ENCODE peak calls at places on chromosomes 3 and 15, in five cellular contexts. One of them, this sample, is unnamed.

GRCh38 chr15:101439285-101439919 is 50.1 kb downstream of the PCSK6 start:
- DNase-seq in transverse colon: no peak
- DNase-seq in spleen: peak; percentile 68
- DNase-seq in heart left ventricle: no peak
- DNase-seq in thyroid gland: no peak
- DNase-seq in this sample: no peak

GRCh38 chr15:61086001-61086400 is 143.1 kb downstream of the RORA start:
- DNase-seq in transverse colon: no peak
- DNase-seq in spleen: no peak
- DNase-seq in heart left ventricle: no peak
- DNase-seq in thyroid gland: no peak
- DNase-seq in this sample: no peak

GRCh38 chr3:111311709-111312235 is 230.2 kb upstream of the CD96 start:
- DNase-seq in transverse colon: no peak
- DNase-seq in spleen: no peak
- DNase-seq in heart left ventricle: no peak
- DNase-seq in thyroid gland: no peak
- DNase-seq in this sample: no peak

GRCh38 chr3:16423298-16423697 is 90.2 kb downstream of the RFTN1 start:
- DNase-seq in transverse colon: no peak
- DNase-seq in spleen: no peak
- DNase-seq in heart left ventricle: no peak
- DNase-seq in thyroid gland: peak; percentile 56
- DNase-seq in this sample: no peak

GRCh38 chr15:63381301-63382192 is at the start of gene CA12:
- DNase-seq in transverse colon: peak; percentile 77
- DNase-seq in spleen: peak; percentile 79
- DNase-seq in heart left ventricle: no peak
- DNase-seq in thyroid gland: peak; percentile 63
- DNase-seq in this sample: peak; percentile 74

GRCh38 chr3:188627652-188628051 is 473.7 kb downstream of the LPP start:
- DNase-seq in transverse colon: no peak
- DNase-seq in spleen: no peak
- DNase-seq in heart left ventricle: no peak
- DNase-seq in thyroid gland: no peak
- DNase-seq in this sample: no peak

GRCh38 chr3:104206925-104207324 is 1159.8 kb upstream of the ALCAM start:
- DNase-seq in transverse colon: no peak
- DNase-seq in spleen: no peak
- DNase-seq in heart left ventricle: no peak
- DNase-seq in thyroid gland: no peak
- DNase-seq in this sample: peak; percentile 25

GRCh38 chr15:49900036-49900435 is 219.0 kb downstream of the ATP8B4 start:
- DNase-seq in transverse colon: no peak
- DNase-seq in spleen: no peak
- DNase-seq in heart left ventricle: no peak
- DNase-seq in thyroid gland: no peak
- DNase-seq in this sample: no peak

GRCh38 chr15:77744398-77744797 is 111.7 kb upstream of the LINGO1 start:
- DNase-seq in transverse colon: no peak
- DNase-seq in spleen: no peak
- DNase-seq in heart left ventricle: no peak
- DNase-seq in thyroid gland: no peak
- DNase-seq in this sample: no peak

GRCh38 chr3:47571391-47572165 is 7.1 kb downstream of the CSPG5 start:
- DNase-seq in transverse colon: no peak
- DNase-seq in spleen: no peak
- DNase-seq in heart left ventricle: no peak
- DNase-seq in thyroid gland: no peak
- DNase-seq in this sample: no peak

GRCh38 chr3:129486057-129487035 is 42.1 kb upstream of the RHO start:
- DNase-seq in transverse colon: no peak
- DNase-seq in spleen: no peak
- DNase-seq in heart left ventricle: no peak
- DNase-seq in thyroid gland: no peak
- DNase-seq in this sample: no peak

GRCh38 chr3:147409143-147410121 is at the start of gene ZIC1:
- DNase-seq in transverse colon: no peak
- DNase-seq in spleen: no peak
- DNase-seq in heart left ventricle: no peak
- DNase-seq in thyroid gland: no peak
- DNase-seq in this sample: no peak
- TF ChIP-seq POLR2A in transverse colon: no peak
- TF ChIP-seq POLR2A in spleen: no peak
- TF ChIP-seq POLR2A in heart left ventricle: no peak
- TF ChIP-seq POLR2A in thyroid gland: no peak
- TF ChIP-seq POLR2A in this sample: no peak

DNA sequence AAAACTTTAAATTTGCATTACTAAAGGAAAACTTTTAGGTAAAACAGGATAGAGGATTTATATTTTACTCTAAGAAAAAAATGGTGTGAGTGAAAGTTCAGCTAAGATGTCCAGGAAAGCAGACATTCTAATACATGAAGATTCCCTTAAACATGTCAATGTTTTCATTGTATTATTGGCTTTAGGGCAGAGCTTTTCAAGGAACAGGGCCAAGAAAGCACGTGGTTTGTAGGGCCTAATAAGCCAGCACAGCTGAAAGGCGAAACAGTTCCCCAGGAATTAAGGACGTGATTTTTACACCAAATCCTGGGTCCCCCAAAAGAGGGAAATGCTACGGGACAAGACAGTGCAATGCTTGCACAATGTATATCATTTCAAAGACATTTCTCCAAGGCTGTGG is 48.6 kb upstream of the MKRN3 start:
- DNase-seq in transverse colon: no peak
- DNase-seq in spleen: no peak
- DNase-seq in heart left ventricle: no peak
- DNase-seq in thyroid gland: no peak
- DNase-seq in this sample: no peak
- H3K9me3 ChIP-seq in transverse colon: no peaks in the 10 kb centered on the region
- H3K9me3 ChIP-seq in spleen: no peaks in the 10 kb centered on the region
- H3K9me3 ChIP-seq in heart left ventricle: no peaks in the 10 kb centered on the region
- H3K9me3 ChIP-seq in thyroid gland: no peaks in the 10 kb centered on the region
- H3K9me3 ChIP-seq in this sample: no peaks in the 10 kb centered on the region

DNA sequence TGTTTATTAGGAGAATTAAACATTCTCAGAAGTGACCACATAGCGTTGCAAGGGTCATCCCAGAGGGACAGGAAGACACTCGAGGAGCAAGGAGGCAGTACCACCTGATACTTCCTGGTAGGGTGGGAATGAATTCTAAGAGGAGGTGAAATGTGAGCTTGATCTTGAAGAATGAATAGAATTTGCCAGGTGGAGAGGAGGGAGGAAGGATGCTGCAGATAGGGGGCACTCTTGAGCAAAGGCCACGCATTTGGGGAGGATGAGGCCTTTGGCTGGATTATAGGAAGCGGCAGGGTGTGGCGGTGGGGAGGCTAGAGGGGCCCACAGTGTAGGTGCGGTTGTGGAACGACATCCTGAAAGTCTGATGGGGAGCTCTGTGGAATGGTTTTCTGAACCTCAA is 33.5 kb downstream of the CHCHD6 start:
- DNase-seq in transverse colon: no peak
- DNase-seq in spleen: no peak
- DNase-seq in heart left ventricle: no peak
- DNase-seq in thyroid gland: no peak
- DNase-seq in this sample: no peak
- TF ChIP-seq CTCF in transverse colon: no peak
- TF ChIP-seq CTCF in spleen: no peak
- TF ChIP-seq CTCF in heart left ventricle: no peak
- TF ChIP-seq CTCF in thyroid gland: no peak
- TF ChIP-seq CTCF in this sample: no peak

GRCh38 chr15:38251726-38252480 is 733 bp upstream of the SPRED1 start:
- DNase-seq in transverse colon: peak; percentile 90
- DNase-seq in spleen: peak; percentile 92
- DNase-seq in heart left ventricle: peak; percentile 94
- DNase-seq in thyroid gland: peak; percentile 92
- DNase-seq in this sample: peak; percentile 91

GRCh38 chr15:38255690-38256089 is 3.1 kb downstream of the SPRED1 start:
- DNase-seq in transverse colon: no peak
- DNase-seq in spleen: no peak
- DNase-seq in heart left ventricle: no peak
- DNase-seq in thyroid gland: no peak
- DNase-seq in this sample: no peak

GRCh38 chr15:38253448-38253847 is 812 bp downstream of the SPRED1 start:
- DNase-seq in transverse colon: peak; percentile 13
- DNase-seq in spleen: no peak
- DNase-seq in heart left ventricle: no peak
- DNase-seq in thyroid gland: peak; percentile 12
- DNase-seq in this sample: peak; percentile 17

GRCh38 chr15:38252481-38253311 is at the start of gene SPRED1:
- DNase-seq in transverse colon: peak; percentile 74
- DNase-seq in spleen: peak; percentile 90
- DNase-seq in heart left ventricle: peak; percentile 90
- DNase-seq in thyroid gland: peak; percentile 71
- DNase-seq in this sample: peak; percentile 65

GRCh38 chr15:38254065-38254883 is 1.6 kb downstream of the SPRED1 start:
- DNase-seq in transverse colon: peak; percentile 62
- DNase-seq in spleen: peak; percentile 73
- DNase-seq in heart left ventricle: no peak
- DNase-seq in thyroid gland: peak; percentile 55
- DNase-seq in this sample: peak; percentile 77
- TF ChIP-seq POLR2A in transverse colon: no peak
- TF ChIP-seq POLR2A in spleen: no peak
- TF ChIP-seq POLR2A in heart left ventricle: no peak
- TF ChIP-seq POLR2A in thyroid gland: no peak
- TF ChIP-seq POLR2A in this sample: peak; percentile 36

DNA sequence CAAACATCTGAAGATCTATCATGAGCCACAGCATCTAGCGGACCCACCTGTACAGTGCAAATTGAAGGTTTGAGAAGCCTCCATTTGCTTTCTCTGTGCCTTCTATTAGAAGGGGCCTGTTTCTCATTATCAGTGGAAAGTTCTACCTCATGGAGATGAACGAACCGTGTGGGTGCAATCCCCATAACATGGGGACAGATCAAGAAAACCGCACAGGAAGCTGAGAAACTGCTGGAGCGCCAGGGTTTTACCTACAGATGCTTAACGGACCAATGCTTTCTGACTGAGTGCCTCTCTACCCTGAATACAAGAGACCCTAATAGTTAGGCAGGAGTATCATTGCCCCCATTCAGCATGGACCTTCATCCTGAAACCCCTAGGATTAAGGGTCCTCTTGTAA is 53.5 kb downstream of the CYP19A1 start:
- DNase-seq in transverse colon: no peak
- DNase-seq in spleen: no peak
- DNase-seq in heart left ventricle: no peak
- DNase-seq in thyroid gland: no peak
- DNase-seq in this sample: no peak
- H3K9me3 ChIP-seq in transverse colon: no peaks in the 10 kb centered on the region
- H3K9me3 ChIP-seq in spleen: no peaks in the 10 kb centered on the region
- H3K9me3 ChIP-seq in heart left ventricle: no peaks in the 10 kb centered on the region
- H3K9me3 ChIP-seq in thyroid gland: no peaks in the 10 kb centered on the region
- H3K9me3 ChIP-seq in this sample: no peaks in the 10 kb centered on the region

DNA sequence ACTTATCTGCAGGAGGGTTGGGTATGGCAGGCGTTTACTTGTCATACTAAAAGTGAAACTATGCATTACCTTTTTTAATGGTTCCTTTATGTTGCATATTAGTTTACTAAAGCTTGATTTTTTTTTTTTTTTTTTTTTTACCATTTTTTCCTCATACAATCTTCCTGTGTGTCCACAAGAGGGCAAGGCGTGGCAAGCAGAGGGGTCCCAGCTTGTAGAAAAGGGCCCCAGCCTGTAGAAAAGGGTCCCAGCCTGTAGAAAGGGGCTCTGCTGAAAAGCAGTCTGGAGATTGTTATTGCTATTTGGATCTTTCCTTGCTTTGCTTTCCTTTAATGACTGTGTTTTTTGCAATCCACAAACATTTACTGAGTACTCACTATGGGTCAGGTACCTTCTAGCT is 21.9 kb downstream of the MKRN2 start:
- DNase-seq in transverse colon: no peak
- DNase-seq in spleen: no peak
- DNase-seq in heart left ventricle: no peak
- DNase-seq in thyroid gland: no peak
- DNase-seq in this sample: no peak
- TF ChIP-seq CTCF in transverse colon: no peak
- TF ChIP-seq CTCF in spleen: no peak
- TF ChIP-seq CTCF in heart left ventricle: no peak
- TF ChIP-seq CTCF in thyroid gland: no peak
- TF ChIP-seq CTCF in this sample: no peak

GRCh38 chr15:80153900-80154299 is 1.1 kb downstream of the FAH start:
- DNase-seq in transverse colon: no peak
- DNase-seq in spleen: no peak
- DNase-seq in heart left ventricle: no peak
- DNase-seq in thyroid gland: no peak
- DNase-seq in this sample: no peak

GRCh38 chr15:80151148-80151547 is 1.7 kb upstream of the FAH start:
- DNase-seq in transverse colon: no peak
- DNase-seq in spleen: no peak
- DNase-seq in heart left ventricle: no peak
- DNase-seq in thyroid gland: peak; percentile 79
- DNase-seq in this sample: no peak

GRCh38 chr15:80152180-80152895 is 461 bp upstream of the FAH start:
- DNase-seq in transverse colon: peak; percentile 98
- DNase-seq in spleen: peak; percentile 97
- DNase-seq in heart left ventricle: peak; percentile 96
- DNase-seq in thyroid gland: peak; percentile 98
- DNase-seq in this sample: peak; percentile 98

GRCh38 chr15:80152896-80153876 is at the start of gene FAH:
- DNase-seq in transverse colon: peak; percentile 36
- DNase-seq in spleen: peak; percentile 82
- DNase-seq in heart left ventricle: peak; percentile 86
- DNase-seq in thyroid gland: peak; percentile 79
- DNase-seq in this sample: peak; percentile 28

DNA sequence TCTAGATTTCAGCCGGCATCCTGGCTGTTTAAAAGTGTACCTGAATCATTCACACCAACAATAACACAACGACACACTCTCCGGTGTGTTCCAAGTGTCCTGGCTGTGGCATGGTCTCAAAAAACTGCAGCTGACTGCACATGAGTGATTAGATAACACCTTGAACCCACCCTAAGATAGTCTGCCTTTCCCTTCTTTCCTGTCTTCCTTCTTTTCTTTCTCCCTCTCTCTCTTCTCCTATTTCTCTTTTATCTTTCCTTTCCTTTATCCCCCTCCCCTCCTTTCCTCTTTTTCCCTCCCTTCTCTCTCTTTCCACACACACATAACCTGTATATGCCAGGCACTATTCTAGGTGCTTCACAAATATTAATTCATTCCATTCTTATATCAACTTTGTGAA is 1.2 kb upstream of the FAH start:
- DNase-seq in transverse colon: no peak
- DNase-seq in spleen: no peak
- DNase-seq in heart left ventricle: no peak
- DNase-seq in thyroid gland: peak; percentile 39
- DNase-seq in this sample: no peak
- TF ChIP-seq POLR2A in transverse colon: no peak
- TF ChIP-seq POLR2A in spleen: no peak
- TF ChIP-seq POLR2A in heart left ventricle: no peak
- TF ChIP-seq POLR2A in thyroid gland: no peak
- TF ChIP-seq POLR2A in this sample: no peak

GRCh38 chr3:21105784-21106183 is 645.2 kb downstream of the ZNF385D start:
- DNase-seq in transverse colon: no peak
- DNase-seq in spleen: no peak
- DNase-seq in heart left ventricle: no peak
- DNase-seq in thyroid gland: no peak
- DNase-seq in this sample: no peak
- H3K9me3 ChIP-seq in transverse colon: peaks cover 8% of the 10 kb centered on the region
- H3K9me3 ChIP-seq in spleen: no peaks in the 10 kb centered on the region
- H3K9me3 ChIP-seq in heart left ventricle: peaks cover 16% of the 10 kb centered on the region
- H3K9me3 ChIP-seq in thyroid gland: no peaks in the 10 kb centered on the region
- H3K9me3 ChIP-seq in this sample: no peaks in the 10 kb centered on the region

This sample was measured in body of pancreas.